ENCODE peak calls at places on chromosomes 2 and 18, in four cellular contexts. L, N, S and Q are unnamed samples.

GRCh38 chr18:908631-909621 is 4.3 kb downstream of the ADCYAP1 start:
- DNase-seq in L (no peak), N (no peak), S (no peak), Q (no peak)

GRCh38 chr2:180927030-180927686 is 53.2 kb upstream of the UBE2E3 start:
- DNase-seq in L (no peak), N (peak; percentile 20), S (no peak), Q (no peak)

GRCh38 chr18:61982475-61982874 is 89.7 kb upstream of the RNF152 start:
- DNase-seq in L (no peak), N (no peak), S (no peak), Q (no peak)

GRCh38 chr2:46876741-46877384 is 38.7 kb downstream of the MCFD2 start:
- DNase-seq in L (peak; percentile 62), N (peak; percentile 88), S (no peak), Q (peak; percentile 91)

GRCh38 chr2:210503622-210504300 is 27.2 kb upstream of the LANCL1 start:
- DNase-seq in L (no peak), N (no peak), S (no peak), Q (no peak)

GRCh38 chr18:40531061-40531460 is 1424.0 kb upstream of the PIK3C3 start:
- DNase-seq in L (no peak), N (peak; percentile 38), S (no peak), Q (no peak)

GRCh38 chr18:36127866-36128845 is 984 bp downstream of the SLC39A6 start:
- DNase-seq in L (peak; percentile 40), N (peak; percentile 69), S (no peak), Q (no peak)

GRCh38 chr2:162917626-162918025 is 79.1 kb upstream of the KCNH7 start:
- DNase-seq in L (no peak), N (no peak), S (no peak), Q (no peak)

GRCh38 chr2:27640722-27641245 is 11.9 kb downstream of the GPN1 start:
- DNase-seq in L (no peak), N (no peak), S (no peak), Q (no peak)

GRCh38 chr2:215758691-215759090 is 254.7 kb downstream of the MREG start:
- DNase-seq in L (no peak), N (peak; percentile 55), S (no peak), Q (no peak)

GRCh38 chr2:19667536-19667949 is 234.2 kb downstream of the TTC32 start:
- DNase-seq in L (no peak), N (no peak), S (no peak), Q (no peak)

GRCh38 chr18:68148862-68149261 is 566.0 kb downstream of the TMX3 start:
- DNase-seq in L (no peak), N (no peak), S (no peak), Q (no peak)

GRCh38 chr2:64859208-64860161 is 129.7 kb upstream of the SLC1A4 start:
- DNase-seq in L (peak; percentile 90), N (peak; percentile 87), S (no peak), Q (peak; percentile 83)

GRCh38 chr18:53946561-53946960 is 277.9 kb downstream of the MBD2 start:
- DNase-seq in L (no peak), N (no peak), S (no peak), Q (no peak)

GRCh38 chr18:28110924-28111323 is 66.0 kb downstream of the CDH2 start:
- DNase-seq in L (no peak), N (no peak), S (no peak), Q (no peak)

GRCh38 chr2:10911291-10912075 is at the start of gene KCNF1:
- DNase-seq in L (no peak), N (peak; percentile 65), S (no peak), Q (peak; percentile 83)

GRCh38 chr2:176092270-176093144 is at the start of gene HOXD13:
- DNase-seq in L (no peak), N (no peak), S (no peak), Q (no peak)

GRCh38 chr2:113277474-113278072 is 1.1 kb downstream of the PAX8 start:
- DNase-seq in L (no peak), N (no peak), S (no peak), Q (no peak)

GRCh38 chr18:48727685-48728084 is 188.9 kb downstream of the CTIF start:
- DNase-seq in L (no peak), N (no peak), S (no peak), Q (no peak)

DNA sequence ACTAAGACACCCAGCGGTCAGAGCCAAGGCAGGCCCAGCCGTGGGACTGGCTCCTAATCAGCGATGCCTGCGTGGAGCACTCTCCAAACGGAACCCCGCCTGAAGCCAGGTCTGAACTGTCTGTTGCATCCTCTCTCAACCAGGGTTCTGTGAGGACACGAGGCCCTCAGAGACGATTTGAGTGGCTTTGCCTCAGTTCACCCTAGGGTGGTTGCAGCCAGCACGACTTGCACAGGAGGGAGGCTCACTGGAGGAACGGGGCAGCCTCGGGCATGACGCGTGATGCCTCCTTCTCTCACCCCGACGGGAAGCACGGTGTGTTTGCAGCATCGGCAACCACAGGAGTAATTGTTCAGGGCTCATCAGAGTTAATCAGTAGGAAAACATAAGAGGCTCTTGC is 336.4 kb downstream of the EIPR1 start:
- DNase-seq in L (no peak), N (no peak), S (no peak), Q (no peak)
- TF ChIP-seq RCOR1 in L (no peak), N (no peak), S (no peak), Q (no peak)

DNA sequence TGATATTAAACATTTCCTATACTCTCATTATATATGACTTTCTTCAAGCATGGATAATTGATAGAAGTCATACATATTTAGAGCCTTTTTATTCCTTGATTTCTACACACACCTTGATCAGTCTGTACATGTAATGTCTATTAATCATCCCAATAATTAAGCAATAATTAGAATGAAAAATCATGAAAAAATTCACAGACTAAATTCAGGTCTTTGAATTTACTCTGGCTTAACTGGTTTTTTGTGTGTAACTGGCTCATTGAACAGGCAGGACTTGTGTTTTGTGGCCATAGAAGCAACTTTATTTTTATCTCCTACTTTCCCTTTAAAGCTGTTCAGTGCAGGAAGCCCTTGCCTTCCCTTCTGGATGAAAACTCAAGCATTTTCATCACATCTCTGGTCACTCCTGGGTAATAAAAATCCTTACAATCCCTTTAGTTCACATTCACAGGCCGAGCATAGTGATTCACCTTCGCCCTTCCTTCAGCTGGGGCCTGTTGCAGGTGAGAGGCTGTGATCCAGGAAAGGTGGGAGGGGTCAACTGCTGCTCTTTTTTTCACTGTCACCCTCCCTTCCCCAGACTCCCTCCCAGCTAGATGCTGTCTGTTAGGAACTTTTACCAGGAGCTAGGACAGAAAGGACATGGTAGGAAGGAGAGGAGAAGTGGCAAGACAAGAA is 58.0 kb upstream of the ITSN2 start:
- DNase-seq in L (no peak), N (no peak), S (no peak), Q (no peak)
- TF ChIP-seq RCOR1 in L (no peak), N (no peak), S (no peak), Q (no peak)

GRCh38 chr2:206887705-206888104 is 51.6 kb upstream of the CPO start:
- DNase-seq in L (no peak), N (no peak), S (no peak), Q (no peak)
- TF ChIP-seq RCOR1 in L (no peak), N (no peak), S (no peak), Q (no peak)

GRCh38 chr18:56870982-56871381 is 219.8 kb downstream of the WDR7 start:
- DNase-seq in L (no peak), N (no peak), S (no peak), Q (no peak)

GRCh38 chr18:56869189-56869777 is 218.1 kb downstream of the WDR7 start:
- DNase-seq in L (peak; percentile 5), N (peak; percentile 73), S (peak; percentile 11), Q (peak; percentile 2)

GRCh38 chr18:56872140-56872539 is 221.0 kb downstream of the WDR7 start:
- DNase-seq in L (no peak), N (no peak), S (no peak), Q (no peak)

GRCh38 chr18:56878712-56879111 is 227.6 kb downstream of the WDR7 start:
- DNase-seq in L (no peak), N (no peak), S (no peak), Q (no peak)

DNA sequence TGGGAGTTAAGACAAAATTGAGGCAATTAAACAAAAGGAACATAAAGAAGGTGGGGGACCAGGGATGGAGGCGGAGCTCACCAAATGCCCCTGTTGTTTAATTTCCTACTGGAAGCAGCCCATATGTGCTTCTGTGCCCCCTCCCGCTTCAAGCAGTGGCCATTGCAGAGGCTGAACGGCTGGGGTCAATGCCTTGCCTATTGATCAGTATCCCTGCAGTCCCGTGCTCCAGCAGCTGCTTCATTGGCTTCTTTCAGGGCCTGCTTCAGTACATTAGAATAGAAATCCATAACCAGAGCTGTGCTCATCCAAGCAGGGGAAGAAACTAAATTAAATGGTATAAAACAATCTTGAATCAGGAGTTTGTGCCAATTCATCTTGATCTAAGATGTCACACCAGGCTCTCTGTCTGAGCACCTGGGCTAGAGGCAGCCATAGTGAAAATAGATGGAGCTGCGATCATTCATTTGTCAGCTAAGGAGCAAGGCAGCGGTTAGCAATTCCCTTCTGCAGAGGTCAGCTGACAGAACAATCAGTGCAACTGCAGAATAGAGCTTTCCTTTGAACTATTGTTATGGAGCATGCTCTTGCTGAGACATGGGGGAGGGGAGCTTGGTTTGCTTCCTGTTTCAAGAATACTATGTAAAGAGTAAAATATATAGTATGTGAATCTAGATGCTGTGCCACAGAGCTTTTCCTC is 222.4 kb downstream of the WDR7 start:
- DNase-seq in L (no peak), N (no peak), S (no peak), Q (no peak)
- TF ChIP-seq RCOR1 in L (peak; percentile 12), N (no peak), S (no peak), Q (no peak)

GRCh38 chr18:10841203-10841602 is 308.2 kb downstream of the PIEZO2 start:
- DNase-seq in L (no peak), N (no peak), S (no peak), Q (no peak)
- TF ChIP-seq RCOR1 in L (no peak), N (no peak), S (no peak), Q (no peak)

GRCh38 chr2:134320930-134321329 is 67.1 kb downstream of the MGAT5 start:
- DNase-seq in L (no peak), N (no peak), S (no peak), Q (no peak)
- TF ChIP-seq RCOR1 in L (no peak), N (no peak), S (no peak), Q (no peak)

GRCh38 chr2:72955188-72956049 is 38.1 kb downstream of the EMX1 start:
- DNase-seq in L (no peak), N (no peak), S (no peak), Q (no peak)
- TF ChIP-seq RCOR1 in L (no peak), N (no peak), S (no peak), Q (no peak)

GRCh38 chr2:239930378-239930777 is 94.8 kb downstream of the NDUFA10 start:
- DNase-seq in L (no peak), N (no peak), S (no peak), Q (no peak)
- TF ChIP-seq RCOR1 in L (no peak), N (no peak), S (no peak), Q (no peak)

DNA sequence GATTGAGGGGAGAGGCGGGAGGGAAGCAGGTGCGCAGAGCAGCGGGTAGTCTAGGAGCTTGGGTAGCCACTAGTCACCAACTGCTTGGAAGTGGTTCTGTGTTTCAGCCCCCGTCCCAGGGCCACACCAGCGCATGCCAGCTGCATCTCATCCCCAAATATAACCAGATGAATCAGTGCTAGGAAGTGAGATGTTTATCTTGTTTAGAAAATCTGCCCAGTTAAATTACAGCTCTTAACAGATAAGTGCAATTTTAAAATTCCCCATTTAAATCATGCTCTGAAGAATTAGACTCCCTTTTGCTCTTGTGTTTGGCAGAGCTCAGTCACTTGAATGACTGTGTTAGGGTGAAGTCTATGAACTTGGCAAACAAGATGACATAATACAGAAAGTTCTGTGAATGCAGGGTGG is 193.8 kb downstream of the SEPTIN10 start:
- DNase-seq in L (no peak), N (peak; percentile 83), S (no peak), Q (no peak)
- TF ChIP-seq RCOR1 in L (no peak), N (peak; percentile 93), S (no peak), Q (no peak)